ENCODE peak calls at places on chromosomes 6 and 20, in ten cellular contexts. O is T-helper 1 cell; H is small intestine; B is HEK293T; U is fibroblast of the conjunctiva; V is neural crest cell; K is lower lobe of right lung; Y is NCI-H460; M is ovary; J is stimulated activated CD4-positive, alpha-beta T cell treated with anti-CD3 and anti-CD28 coated beads, Interleukin-1b, Interleukin-23, amount 100 ng/mL, for 1 hour. C is an unnamed sample.
A peak's percentile ranks its signal among the peaks of the same experiment; 100 is the strongest.

GRCh38 chr20:44405246-44405645 is 49.7 kb downstream of the HNF4A start:
- DNase-seq in O (no peak), H (no peak), B (no peak), U (no peak), V (no peak), K (no peak), Y (no peak), M (no peak), J (no peak), C (no peak)

GRCh38 chr20:4828830-4829493 is 107.3 kb downstream of the PRND start:
- DNase-seq in O (no peak), H (no peak), B (no peak), U (no peak), V (no peak), K (no peak), Y (no peak), M (no peak), J (no peak), C (no peak)

GRCh38 chr20:64158346-64159285 is 5.6 kb upstream of the MYT1 start:
- DNase-seq in O (no peak), H (no peak), B (no peak), U (no peak), V (no peak), K (peak; percentile 10), Y (no peak), M (no peak), J (no peak), C (no peak)

GRCh38 chr20:41137412-41138216 is at the start of gene PLCG1:
- DNase-seq in O (peak; percentile 68), H (peak; percentile 78), B (peak; percentile 92), U (peak; percentile 33), V (peak; percentile 78), K (peak; percentile 86), Y (peak; percentile 53), M (peak; percentile 90), J (peak; percentile 64), C (peak; percentile 73)

GRCh38 chr6:89944826-89945407 is 50.6 kb downstream of the GJA10 start:
- DNase-seq in O (no peak), H (peak; percentile 9), B (no peak), U (peak; percentile 1), V (no peak), K (no peak), Y (no peak), M (no peak), J (no peak), C (no peak)

GRCh38 chr6:92521553-92521952 is 897.8 kb downstream of the EPHA7 start:
- DNase-seq in O (no peak), H (no peak), B (no peak), U (no peak), V (no peak), K (no peak), Y (no peak), M (no peak), J (no peak), C (no peak)

GRCh38 chr6:11277275-11278206 is 45.1 kb upstream of the NEDD9 start:
- DNase-seq in O (no peak), H (no peak), B (no peak), U (peak; percentile 2), V (no peak), K (no peak), Y (no peak), M (peak; percentile 56), J (no peak), C (no peak)

GRCh38 chr6:112571886-112572285 is 224.8 kb downstream of the RFPL4B start:
- DNase-seq in O (no peak), H (no peak), B (no peak), U (peak; percentile 73), V (no peak), K (no peak), Y (no peak), M (no peak), J (no peak), C (no peak)

GRCh38 chr6:71523548-71523947 is 234.9 kb downstream of the OGFRL1 start:
- DNase-seq in O (no peak), H (no peak), B (no peak), U (no peak), V (no peak), K (no peak), Y (no peak), M (no peak), J (no peak), C (no peak)

C was measured in T follicular helper cell.